ENCODE peak calls at places on chromosomes 3 and 15, in eight cellular contexts. O is gastrocnemius medialis, U is aorta, G is uterus, Y is HepG2, H is lower lobe of right lung, S is mesenchymal stem cell, D is neural progenitor cell. N is an unnamed sample. For H3K27me3, the result is how much of the 10 kb centered on the place peaks cover.

GRCh38 chr3:6229778-6230410 is 631.0 kb upstream of the GRM7 start:
- DNase-seq in O (no peak), U (no peak), G (no peak), Y (no peak), H (no peak), S (no peak), D (no peak), N (no peak)

GRCh38 chr3:13217736-13218540 is 144.7 kb upstream of the IQSEC1 start:
- DNase-seq in O (no peak), U (no peak), G (no peak), Y (peak), H (no peak), S (no peak), D (no peak), N (no peak)

GRCh38 chr3:141294848-141295247 is 63.2 kb downstream of the PXYLP1 start:
- DNase-seq in O (no peak), U (no peak), G (no peak), Y (no peak), H (no peak), S (peak), D (no peak), N (no peak)

GRCh38 chr15:60733196-60733595 is 254.3 kb upstream of the ICE2 start:
- DNase-seq in O (no peak), U (no peak), G (no peak), Y (no peak), H (no peak), S (no peak), D (no peak), N (no peak)

GRCh38 chr3:48451270-48451669 is 4.7 kb downstream of the ATRIP start:
- DNase-seq in O (no peak), U (no peak), G (no peak), Y (peak), H (no peak), S (no peak), D (no peak), N (no peak)

GRCh38 chr15:85408270-85408746 is 27.9 kb downstream of the AKAP13 start:
- DNase-seq in O (no peak), U (no peak), G (no peak), Y (no peak), H (no peak), S (no peak), D (no peak), N (no peak)

GRCh38 chr15:80999623-81000036 is 1.1 kb upstream of the TLNRD1 start:
- DNase-seq in O (no peak), U (no peak), G (no peak), Y (no peak), H (peak), S (no peak), D (no peak), N (peak)

GRCh38 chr15:74466570-74466969 is 5.6 kb upstream of the UBL7 start:
- DNase-seq in O (no peak), U (no peak), G (no peak), Y (no peak), H (no peak), S (no peak), D (no peak), N (no peak)

GRCh38 chr15:100875976-100876375 is 3.7 kb upstream of the ALDH1A3 start:
- DNase-seq in O (no peak), U (no peak), G (no peak), Y (no peak), H (no peak), S (no peak), D (no peak), N (no peak)

GRCh38 chr3:172522871-172523818 is at the start of gene TNFSF10:
- DNase-seq in O (peak), U (no peak), G (peak), Y (peak), H (peak), S (peak), D (peak), N (peak)

GRCh38 chr15:88498991-88499390 is 31.5 kb downstream of the MRPS11 start:
- DNase-seq in O (no peak), U (no peak), G (no peak), Y (no peak), H (no peak), S (no peak), D (peak), N (no peak)

GRCh38 chr3:154971771-154972326 is 108.3 kb upstream of the MME start:
- DNase-seq in O (no peak), U (no peak), G (no peak), Y (no peak), H (no peak), S (no peak), D (no peak), N (no peak)

GRCh38 chr15:45583731-45584639 is 3.2 kb upstream of the BLOC1S6 start:
- DNase-seq in O (no peak), U (no peak), G (no peak), Y (no peak), H (no peak), S (peak), D (no peak), N (no peak)

GRCh38 chr3:159486580-159486979 is 502.1 kb upstream of the IL12A start:
- DNase-seq in O (no peak), U (no peak), G (no peak), Y (peak), H (no peak), S (no peak), D (peak), N (no peak)

GRCh38 chr3:112676659-112677234 is 35.8 kb upstream of the CCDC80 start:
- DNase-seq in O (peak), U (no peak), G (peak), Y (peak), H (peak), S (peak), D (peak), N (peak)

GRCh38 chr15:57519806-57520205 is 71.9 kb upstream of the MYZAP start:
- DNase-seq in O (no peak), U (no peak), G (no peak), Y (no peak), H (no peak), S (no peak), D (no peak), N (no peak)

GRCh38 chr3:38567498-38567897 is 71.4 kb downstream of the EXOG start:
- DNase-seq in O (no peak), U (peak), G (no peak), Y (no peak), H (peak), S (no peak), D (no peak), N (no peak)

GRCh38 chr3:60025071-60026055 is 975.5 kb upstream of the CFAP20DC start:
- DNase-seq in O (no peak), U (no peak), G (no peak), Y (no peak), H (no peak), S (no peak), D (no peak), N (no peak)

GRCh38 chr3:4976109-4976508 is 3.1 kb upstream of the BHLHE40 start:
- DNase-seq in O (peak), U (no peak), G (no peak), Y (peak), H (peak), S (peak), D (peak), N (peak)

GRCh38 chr3:185519021-185519420 is 20.2 kb upstream of the TMEM41A start:
- DNase-seq in O (no peak), U (no peak), G (no peak), Y (peak), H (no peak), S (no peak), D (no peak), N (no peak)

GRCh38 chr15:44340410-44340809 is 51.9 kb downstream of the GOLM2 start:
- DNase-seq in O (no peak), U (no peak), G (no peak), Y (no peak), H (no peak), S (peak), D (no peak), N (no peak)

GRCh38 chr3:86990171-86990733 is 697 bp downstream of the VGLL3 start:
- DNase-seq in O (no peak), U (peak), G (peak), Y (no peak), H (peak), S (peak), D (no peak), N (peak)

GRCh38 chr3:160400631-160401150 is 1.2 kb downstream of the SMC4 start:
- DNase-seq in O (no peak), U (peak), G (no peak), Y (no peak), H (peak), S (no peak), D (peak), N (peak)

GRCh38 chr15:71565636-71566160 is 244.7 kb upstream of the NR2E3 start:
- DNase-seq in O (no peak), U (no peak), G (no peak), Y (no peak), H (no peak), S (peak), D (no peak), N (no peak)

GRCh38 chr15:47443839-47444238 is 273.5 kb upstream of the SEMA6D start:
- DNase-seq in O (no peak), U (no peak), G (no peak), Y (no peak), H (no peak), S (no peak), D (no peak), N (no peak)

GRCh38 chr15:96365781-96366525 is 35.5 kb downstream of the NR2F2 start:
- DNase-seq in O (no peak), U (no peak), G (no peak), Y (no peak), H (no peak), S (peak), D (peak), N (no peak)

GRCh38 chr15:39594056-39594763 is 13.3 kb downstream of the THBS1 start:
- DNase-seq in O (no peak), U (no peak), G (no peak), Y (no peak), H (no peak), S (peak), D (no peak), N (peak)

GRCh38 chr3:119356646-119357045 is 62.5 kb downstream of the ARHGAP31 start:
- DNase-seq in O (no peak), U (no peak), G (no peak), Y (no peak), H (no peak), S (peak), D (no peak), N (no peak)
- H3K27ac ChIP-seq in O (no peak), U (no peak), G (no peak), Y (no peak), H (peak), S (no peak), D (no peak), N (no peak)

DNA sequence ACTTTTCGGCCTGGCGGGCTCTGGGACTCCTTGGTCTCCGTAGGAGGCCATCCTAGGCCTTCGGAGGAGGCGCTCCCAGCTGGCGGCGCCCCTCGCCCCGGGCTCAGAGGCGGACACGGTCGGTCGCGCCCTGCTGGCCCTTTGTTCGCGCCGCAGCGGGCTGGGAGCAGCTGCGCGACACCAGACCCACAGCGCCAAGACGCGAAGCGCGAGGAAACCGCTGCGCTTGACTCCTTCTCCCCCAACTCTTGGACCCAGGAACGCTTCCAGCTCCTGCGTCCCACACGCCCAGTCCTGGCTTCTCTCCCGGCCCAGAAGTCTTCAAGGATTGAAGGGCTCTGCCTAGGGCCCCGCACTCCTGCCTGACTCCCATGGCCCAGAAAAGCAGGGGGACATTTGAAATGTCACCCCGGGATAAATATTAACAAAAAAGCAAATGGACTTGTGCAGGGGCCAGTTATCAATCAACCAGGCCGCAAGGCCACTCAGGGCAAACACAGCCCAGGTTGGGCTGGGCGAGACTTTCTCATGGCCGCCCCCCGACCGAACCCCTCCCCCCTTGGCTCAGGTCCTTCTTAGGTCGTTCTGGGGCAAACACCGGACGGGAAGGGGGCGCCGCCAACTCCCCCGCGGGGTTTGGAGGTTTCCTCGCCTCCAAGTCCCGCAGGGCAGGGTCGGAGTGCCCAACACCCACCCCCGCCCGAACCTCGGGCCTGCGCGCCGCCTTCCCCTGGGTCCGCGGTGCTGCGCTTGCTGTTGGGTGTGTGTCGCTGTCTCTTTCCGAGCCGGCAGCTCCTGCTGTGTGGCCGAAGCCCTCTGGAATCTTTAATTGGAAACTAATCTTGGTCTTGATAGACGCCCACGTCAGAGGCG is 5.1 kb downstream of the ONECUT1 start:
- DNase-seq in O (no peak), U (no peak), G (no peak), Y (peak), H (peak), S (no peak), D (peak), N (no peak)
- H3K27me3 ChIP-seq in O (half or more), U (under half), G (half or more), Y (under half), H (half or more), S (half or more), D (half or more), N (under half)

GRCh38 chr3:35640736-35641135 is 1.4 kb downstream of the ARPP21 start:
- DNase-seq in O (no peak), U (no peak), G (no peak), Y (no peak), H (no peak), S (no peak), D (no peak), N (no peak)

GRCh38 chr3:35640186-35640584 is 860 bp downstream of the ARPP21 start:
- DNase-seq in O (no peak), U (no peak), G (no peak), Y (no peak), H (no peak), S (no peak), D (no peak), N (no peak)

GRCh38 chr3:35635931-35636683 is 3.2 kb upstream of the ARPP21 start:
- DNase-seq in O (no peak), U (no peak), G (no peak), Y (no peak), H (no peak), S (no peak), D (no peak), N (no peak)

GRCh38 chr3:35639251-35640185 is at the start of gene ARPP21:
- DNase-seq in O (peak), U (peak), G (no peak), Y (no peak), H (peak), S (peak), D (peak), N (no peak)

GRCh38 chr3:35638640-35639250 is 580 bp upstream of the ARPP21 start:
- DNase-seq in O (no peak), U (peak), G (no peak), Y (no peak), H (no peak), S (no peak), D (no peak), N (no peak)
- H3K4me3 ChIP-seq in O (peak), U (peak), G (no peak), Y (no peak), H (peak), S (peak), D (peak), N (no peak)

DNA sequence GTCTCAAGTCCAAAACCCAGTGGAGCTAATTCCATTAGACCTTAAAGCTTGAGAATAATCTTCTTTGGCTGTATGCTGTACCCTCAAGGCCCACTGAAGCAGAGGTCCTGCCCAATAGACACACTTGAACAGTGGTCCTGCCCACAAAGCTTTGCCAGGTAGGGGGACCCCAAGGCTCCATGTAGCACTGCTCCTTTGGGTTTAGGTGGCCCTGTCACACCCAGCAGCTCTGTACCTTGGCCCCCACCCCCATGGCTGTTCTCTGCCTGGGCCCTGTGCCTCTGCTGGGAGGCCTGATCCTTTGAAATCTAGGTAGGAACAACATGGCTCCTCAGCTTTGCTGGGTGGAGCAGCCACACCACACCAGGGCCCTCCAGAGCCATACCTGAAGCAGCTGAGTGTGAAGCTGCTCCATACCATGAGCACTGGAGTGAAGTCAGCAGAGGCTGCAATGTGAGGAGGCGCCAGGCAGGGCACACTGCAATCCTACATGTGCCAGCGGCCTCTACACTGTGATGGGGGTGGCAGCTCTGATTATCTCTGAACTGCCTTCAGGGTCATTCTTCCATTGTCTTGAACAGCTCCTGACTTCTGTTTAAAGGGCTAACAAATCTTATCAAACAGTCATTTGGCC is 188.0 kb upstream of the CCDC54 start:
- DNase-seq in O (no peak), U (no peak), G (no peak), Y (no peak), H (no peak), S (no peak), D (no peak), N (no peak)
- H3K27ac ChIP-seq in O (no peak), U (no peak), G (no peak), Y (no peak), H (no peak), S (no peak), D (no peak), N (no peak)

GRCh38 chr3:128489860-128490649 is 2.9 kb downstream of the GATA2 start:
- DNase-seq in O (no peak), U (peak), G (peak), Y (peak), H (peak), S (peak), D (peak), N (no peak)
- H3K27me3 ChIP-seq in O (half or more), U (under half), G (under half), Y (under half), H (half or more), S (half or more), D (half or more), N (half or more)

DNA sequence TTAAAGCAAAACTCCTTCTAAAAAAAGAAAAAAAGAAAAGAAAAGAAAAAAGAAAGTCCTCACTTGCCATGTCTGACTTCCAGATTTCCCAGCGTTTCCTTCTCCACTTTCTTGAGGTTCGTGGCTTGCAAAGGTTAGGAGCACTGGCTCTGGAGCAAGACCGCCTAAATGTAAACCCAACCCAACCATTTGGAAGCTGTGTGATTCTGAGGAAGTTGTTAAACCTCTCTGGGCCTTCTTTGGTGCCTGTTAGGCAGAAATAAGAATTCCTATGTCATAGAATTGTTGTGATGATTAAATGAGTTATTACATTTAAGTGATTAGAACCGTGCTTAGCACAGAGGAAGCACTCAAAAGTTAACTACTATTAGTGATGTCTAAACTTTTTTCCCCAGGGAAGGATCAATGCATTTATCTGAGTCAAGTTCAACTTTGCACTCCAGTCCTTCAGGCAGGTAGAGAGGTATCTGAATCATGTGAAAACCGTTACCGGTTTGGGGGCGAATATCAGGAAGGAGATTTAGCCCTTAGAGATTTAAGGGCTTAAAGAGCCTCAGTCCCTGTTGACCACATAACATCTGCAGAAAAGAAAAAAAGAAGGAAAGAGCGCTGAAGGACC is 78.3 kb upstream of the HES1 start:
- DNase-seq in O (no peak), U (no peak), G (no peak), Y (no peak), H (no peak), S (no peak), D (no peak), N (no peak)
- H3K4me3 ChIP-seq in O (peak), U (peak), G (peak), Y (peak), H (peak), S (peak), D (peak), N (no peak)

GRCh38 chr3:156792536-156792935 is 33.6 kb upstream of the LEKR1 start:
- DNase-seq in O (no peak), U (no peak), G (no peak), Y (no peak), H (no peak), S (no peak), D (no peak), N (no peak)
- H3K27ac ChIP-seq in O (no peak), U (no peak), G (no peak), Y (no peak), H (peak), S (no peak), D (no peak), N (no peak)

DNA sequence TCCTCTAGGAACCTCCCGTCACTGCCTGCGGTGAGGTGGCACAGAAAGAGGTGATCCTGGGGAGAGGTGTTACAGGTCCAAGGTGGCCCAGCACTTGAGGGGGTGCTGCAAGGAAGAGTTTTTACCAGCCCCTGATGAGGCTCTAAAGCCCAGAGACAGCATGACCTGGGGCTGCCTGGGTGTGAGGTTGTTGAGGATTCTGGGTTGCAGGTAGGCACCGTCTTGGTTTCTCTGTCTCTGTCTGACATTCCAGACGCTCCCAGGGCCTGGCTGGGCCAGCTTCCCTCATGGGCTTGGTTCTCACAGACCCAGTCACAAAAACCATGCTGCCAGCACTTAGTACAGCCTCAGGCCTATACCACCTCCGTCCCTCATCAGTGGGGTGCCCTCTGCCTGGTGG is 31.1 kb downstream of the DNAJB8 start:
- DNase-seq in O (no peak), U (no peak), G (no peak), Y (no peak), H (no peak), S (no peak), D (no peak), N (no peak)
- H3K27me3 ChIP-seq in O (under half), U (under half), G (under half), Y (under half), H (under half), S (half or more), D (under half), N (under half)